ENCODE peak calls at places on chromosomes 3 and 15, in nine cellular contexts. O is stimulated activated CD8-positive, alpha-beta memory T cell treated with anti-CD3 and anti-CD28 coated beads, Interleukin-15, amount 100 ng/mL, for 1 hour; J is stimulated activated effector memory CD8-positive, alpha-beta T cell treated with anti-CD3 and anti-CD28 coated beads, Interleukin-12 subunit alpha, Interleukin-12 subunit beta, amount 100 ng/mL, for 72 hours; K is DMS153; D is BE2C; U is SHP77 treated with DMSO at 0.1 percent for 48 hours; X is transverse colon; M is HS-27A; R is ACHN. G is an unnamed sample.
A peak's percentile ranks its signal among the peaks of the same experiment; 100 is the strongest.

GRCh38 chr15:35713733-35714132 is 167.8 kb upstream of the DPH6 start:
- DNase-seq in M (peak; percentile 77), D (no peak), R (no peak), O (no peak), J (no peak), X (no peak), K (no peak), U (no peak), G (peak; percentile 77)

GRCh38 chr3:111541911-111542483 is at the start of gene CD96:
- DNase-seq in R (no peak), K (no peak), U (no peak), D (no peak), J (peak; percentile 46), M (no peak), X (peak; percentile 26), O (peak; percentile 45), G (no peak)

GRCh38 chr15:36449084-36449661 is 130.3 kb upstream of the CDIN1 start:
- DNase-seq in J (no peak), K (no peak), U (no peak), X (no peak), M (no peak), R (no peak), D (no peak), O (no peak), G (peak; percentile 19)

GRCh38 chr3:190188197-190188596 is 67.5 kb upstream of the P3H2 start:
- DNase-seq in J (no peak), D (no peak), O (no peak), U (no peak), M (no peak), R (no peak), K (no peak), X (no peak), G (no peak)

GRCh38 chr3:128933922-128934253 is 54.5 kb downstream of the ACAD9 start:
- DNase-seq in J (no peak), O (no peak), U (no peak), D (no peak), R (no peak), X (no peak), M (no peak), K (no peak), G (no peak)

GRCh38 chr3:13192471-13193213 is 119.4 kb upstream of the IQSEC1 start:
- DNase-seq in J (no peak), D (peak; percentile 16), X (no peak), O (no peak), R (peak; percentile 27), U (no peak), K (no peak), M (no peak), G (no peak)

GRCh38 chr3:188583476-188584161 is 429.7 kb downstream of the LPP start:
- DNase-seq in U (no peak), X (peak; percentile 61), K (no peak), J (no peak), M (no peak), D (no peak), O (no peak), R (no peak), G (no peak)

GRCh38 chr15:98900382-98900781 is 107.2 kb downstream of the PGPEP1L start:
- DNase-seq in D (no peak), M (peak; percentile 58), O (no peak), K (no peak), U (no peak), J (no peak), R (no peak), X (no peak), G (peak; percentile 76)

GRCh38 chr3:88137836-88138235 is 11.9 kb upstream of the C3orf38 start:
- DNase-seq in X (no peak), D (no peak), K (no peak), M (no peak), O (no peak), R (no peak), U (no peak), J (no peak), G (peak; percentile 40)

GRCh38 chr3:52733256-52733891 is 27.5 kb downstream of the SPCS1 start:
- DNase-seq in R (no peak), O (no peak), X (no peak), J (no peak), D (no peak), M (no peak), K (no peak), U (no peak), G (no peak)

GRCh38 chr15:42404461-42405235 is 45.3 kb downstream of the CAPN3 start:
- DNase-seq in D (no peak), J (no peak), M (no peak), K (no peak), O (no peak), R (no peak), U (no peak), X (no peak), G (no peak)

GRCh38 chr3:123807820-123808219 is 76.3 kb downstream of the MYLK start:
- DNase-seq in R (no peak), J (no peak), U (no peak), D (peak; percentile 46), O (no peak), K (peak; percentile 70), M (no peak), X (peak; percentile 64), G (peak; percentile 70)

GRCh38 chr3:37308247-37308646 is 133.9 kb upstream of the LRRFIP2 start:
- DNase-seq in U (no peak), D (no peak), X (no peak), K (no peak), R (peak; percentile 47), O (no peak), M (no peak), J (no peak), G (peak; percentile 39)

GRCh38 chr3:49916686-49917085 is 12.9 kb downstream of the MON1A start:
- DNase-seq in O (no peak), K (no peak), D (no peak), M (no peak), X (no peak), U (no peak), J (no peak), R (no peak), G (peak; percentile 47)

GRCh38 chr3:46746711-46747110 is 29.0 kb upstream of the PRSS50 start:
- DNase-seq in J (no peak), D (no peak), O (no peak), X (no peak), K (no peak), M (no peak), R (no peak), U (no peak), G (no peak)

G was measured in fibroblast of the aortic adventitia.